ENCODE peak calls at places on chromosomes 3 and 15, in seven cellular contexts. H, I, K, X, T, D and N are unnamed samples.

GRCh38 chr3:65729553-65729952 is 309.2 kb downstream of the MAGI1 start:
- DNase-seq in K (no peak), D (no peak), I (no peak), X (peak; percentile 82), T (no peak), H (no peak), N (no peak)

GRCh38 chr3:133506215-133506901 is 67.1 kb upstream of the CDV3 start:
- DNase-seq in T (peak; percentile 8), H (no peak), D (no peak), I (no peak), X (peak; percentile 10), K (no peak), N (peak; percentile 47)

GRCh38 chr15:99146661-99147060 is 41.8 kb downstream of the SYNM start:
- DNase-seq in D (no peak), K (no peak), X (no peak), H (no peak), T (no peak), I (no peak), N (no peak)

GRCh38 chr3:197795200-197795599 is 4.1 kb downstream of the LRCH3 start:
- DNase-seq in D (no peak), I (no peak), T (peak; percentile 71), H (no peak), X (peak; percentile 87), K (no peak), N (no peak)

GRCh38 chr3:38026856-38027255 is 2.6 kb downstream of the PLCD1 start:
- DNase-seq in X (no peak), D (no peak), T (no peak), I (no peak), H (no peak), K (no peak), N (no peak)

GRCh38 chr3:172749201-172749965 is 1.1 kb upstream of the ECT2 start:
- DNase-seq in D (no peak), T (peak; percentile 92), H (no peak), K (no peak), X (peak; percentile 88), I (peak; percentile 91), N (no peak)

GRCh38 chr3:148319161-148319915 is 378.4 kb upstream of the AGTR1 start:
- DNase-seq in I (no peak), D (no peak), X (peak; percentile 89), H (no peak), T (peak; percentile 76), K (no peak), N (peak; percentile 18)

GRCh38 chr15:90710436-90710835 is 6.7 kb upstream of the BLM start:
- DNase-seq in T (peak; percentile 14), X (peak; percentile 6), I (no peak), K (no peak), H (no peak), D (no peak), N (no peak)

GRCh38 chr3:184336484-184337230 is 743 bp upstream of the FAM131A start:
- DNase-seq in D (no peak), X (peak; percentile 64), T (peak; percentile 67), H (no peak), K (no peak), I (no peak), N (no peak)

GRCh38 chr3:142808103-142808917 is 80.6 kb downstream of the PCOLCE2 start:
- DNase-seq in I (peak; percentile 80), K (no peak), X (peak; percentile 83), T (peak; percentile 94), H (no peak), D (no peak), N (peak; percentile 24)

GRCh38 chr3:129004639-129005295 is 3.7 kb downstream of the EFCC1 start:
- DNase-seq in D (no peak), T (no peak), X (no peak), K (no peak), I (no peak), H (no peak), N (no peak)

GRCh38 chr3:119902061-119902460 is 120.2 kb downstream of the NR1I2 start:
- DNase-seq in I (no peak), D (no peak), K (no peak), H (no peak), X (no peak), T (no peak), N (no peak)

GRCh38 chr15:61849446-61849845 is 210.8 kb downstream of the VPS13C start:
- DNase-seq in X (no peak), D (no peak), H (no peak), I (no peak), K (no peak), T (no peak), N (no peak)

GRCh38 chr3:69364354-69364753 is 21.5 kb downstream of the FRMD4B start:
- DNase-seq in X (peak; percentile 38), I (no peak), T (peak; percentile 96), K (no peak), H (no peak), D (no peak), N (no peak)

GRCh38 chr15:70245932-70246622 is 148.4 kb upstream of the TLE3 start:
- DNase-seq in I (no peak), H (no peak), X (peak; percentile 57), T (peak; percentile 60), D (peak; percentile 61), K (no peak), N (peak; percentile 20)

GRCh38 chr3:184460276-184460675 is 80.4 kb downstream of the CHRD start:
- DNase-seq in I (no peak), K (no peak), T (no peak), H (no peak), D (no peak), X (no peak), N (no peak)

GRCh38 chr15:36622247-36622795 is 42.9 kb downstream of the CDIN1 start:
- DNase-seq in I (no peak), K (no peak), T (no peak), D (no peak), H (no peak), X (no peak), N (no peak)

GRCh38 chr3:31561891-31562290 is 29.2 kb downstream of the STT3B start:
- DNase-seq in H (no peak), T (no peak), X (no peak), K (no peak), D (no peak), I (no peak), N (no peak)

GRCh38 chr15:65383991-65384390 is 6.2 kb upstream of the IGDCC3 start:
- DNase-seq in X (no peak), D (no peak), T (no peak), I (no peak), K (no peak), H (no peak), N (no peak)

GRCh38 chr3:153038367-153038766 is 123.7 kb upstream of the RAP2B start:
- DNase-seq in T (no peak), X (no peak), H (no peak), D (no peak), I (no peak), K (no peak), N (no peak)

GRCh38 chr3:50516048-50516871 is 12.8 kb upstream of the CACNA2D2 start:
- DNase-seq in I (no peak), D (no peak), T (no peak), H (no peak), K (no peak), X (peak; percentile 10), N (no peak)

GRCh38 chr3:57169872-57170623 is 4.9 kb upstream of the IL17RD start:
- DNase-seq in K (peak; percentile 64), T (peak; percentile 77), X (peak; percentile 56), D (peak; percentile 73), H (no peak), I (peak; percentile 17), N (peak; percentile 78)

GRCh38 chr3:4945318-4945717 is 33.9 kb upstream of the BHLHE40 start:
- DNase-seq in D (no peak), X (no peak), H (no peak), K (no peak), T (no peak), I (no peak), N (no peak)

GRCh38 chr15:56176996-56177395 is 66.7 kb downstream of the RFX7 start:
- DNase-seq in D (no peak), T (peak; percentile 45), H (no peak), K (no peak), X (peak; percentile 16), I (no peak), N (no peak)

GRCh38 chr3:176514297-176514696 is 683.0 kb downstream of the TBL1XR1 start:
- DNase-seq in D (no peak), I (peak; percentile 39), T (peak; percentile 62), K (no peak), H (no peak), X (peak; percentile 73), N (peak; percentile 17)

GRCh38 chr3:25293736-25294135 is 134.3 kb upstream of the RARB start:
- DNase-seq in D (no peak), X (peak; percentile 54), T (peak; percentile 88), K (no peak), H (no peak), I (no peak), N (no peak)

GRCh38 chr15:44882499-44882968 is 74.0 kb upstream of the TERB2 start:
- DNase-seq in K (peak; percentile 11), T (peak; percentile 68), I (no peak), D (no peak), H (no peak), X (no peak), N (peak; percentile 69)

GRCh38 chr3:98778383-98778782 is 15.2 kb downstream of the ST3GAL6 start:
- DNase-seq in I (no peak), D (no peak), X (peak; percentile 88), H (no peak), T (peak; percentile 29), K (no peak), N (no peak)

GRCh38 chr15:57676578-57676977 is 29.9 kb upstream of the POLR2M start:
- DNase-seq in X (no peak), D (no peak), H (no peak), I (no peak), K (no peak), T (no peak), N (no peak)

GRCh38 chr3:152190636-152191183 is 78.0 kb upstream of the MBNL1 start:
- DNase-seq in H (no peak), X (no peak), T (no peak), I (no peak), K (no peak), D (no peak), N (no peak)

GRCh38 chr3:152302521-152303021 is 33.8 kb downstream of the MBNL1 start:
- DNase-seq in H (no peak), X (peak; percentile 87), I (no peak), D (no peak), T (no peak), K (no peak), N (no peak)

GRCh38 chr3:151806838-151807237 is 7.1 kb upstream of the AADAC start:
- DNase-seq in K (no peak), T (no peak), D (no peak), H (no peak), I (no peak), X (no peak), N (no peak)

GRCh38 chr3:50433954-50434353 is 69.5 kb downstream of the CACNA2D2 start:
- DNase-seq in H (no peak), X (no peak), K (no peak), D (no peak), I (no peak), T (no peak), N (no peak)

GRCh38 chr15:57640935-57641682 is 49.4 kb downstream of the MYZAP start:
- DNase-seq in I (no peak), H (no peak), D (no peak), K (peak; percentile 5), X (peak; percentile 56), T (peak; percentile 40), N (peak; percentile 21)